ENCODE peak calls at places on chromosomes 12 and 14, in seven cellular contexts. One of them, this sample, is unnamed.

GRCh38 chr12:117439531-117440001 is 78.1 kb upstream of the NOS1 start:
- DNase-seq in GM12878: no peak
- DNase-seq in HepG2: no peak
- DNase-seq in H1: peak
- DNase-seq in A549: no peak
- DNase-seq in K562: no peak
- DNase-seq in IMR-90: no peak
- DNase-seq in this sample: no peak

GRCh38 chr14:99675381-99675835 is 8.7 kb upstream of the CYP46A1 start:
- DNase-seq in K562: no peak
- DNase-seq in IMR-90: no peak
- DNase-seq in GM12878: no peak
- DNase-seq in H1: no peak
- DNase-seq in HepG2: no peak
- DNase-seq in A549: no peak
- DNase-seq in this sample: no peak

GRCh38 chr12:69298133-69298532 is 50.0 kb upstream of the LYZ start:
- DNase-seq in H1: no peak
- DNase-seq in IMR-90: no peak
- DNase-seq in HepG2: no peak
- DNase-seq in K562: no peak
- DNase-seq in GM12878: no peak
- DNase-seq in A549: no peak
- DNase-seq in this sample: no peak

GRCh38 chr14:79670811-79671210 is 540.5 kb downstream of the DIO2 start:
- DNase-seq in GM12878: no peak
- DNase-seq in HepG2: no peak
- DNase-seq in K562: no peak
- DNase-seq in H1: no peak
- DNase-seq in IMR-90: no peak
- DNase-seq in A549: no peak
- DNase-seq in this sample: no peak

GRCh38 chr12:57716305-57716704 is 22.2 kb downstream of the AGAP2 start:
- DNase-seq in HepG2: no peak
- DNase-seq in IMR-90: no peak
- DNase-seq in GM12878: no peak
- DNase-seq in H1: peak
- DNase-seq in A549: no peak
- DNase-seq in K562: no peak
- DNase-seq in this sample: no peak

GRCh38 chr12:104360157-104360556 is 56.6 kb downstream of the EID3 start:
- DNase-seq in IMR-90: peak
- DNase-seq in K562: no peak
- DNase-seq in H1: no peak
- DNase-seq in GM12878: no peak
- DNase-seq in HepG2: no peak
- DNase-seq in A549: no peak
- DNase-seq in this sample: no peak

GRCh38 chr12:114457620-114458019 is 51.7 kb upstream of the TBX5 start:
- DNase-seq in IMR-90: no peak
- DNase-seq in K562: no peak
- DNase-seq in GM12878: no peak
- DNase-seq in H1: no peak
- DNase-seq in HepG2: no peak
- DNase-seq in A549: no peak
- DNase-seq in this sample: no peak

GRCh38 chr12:51023625-51024395 is 2.4 kb downstream of the SLC11A2 start:
- DNase-seq in GM12878: no peak
- DNase-seq in K562: no peak
- DNase-seq in IMR-90: peak
- DNase-seq in HepG2: peak
- DNase-seq in A549: no peak
- DNase-seq in H1: no peak
- DNase-seq in this sample: no peak

GRCh38 chr14:35558680-35559079 is 24.7 kb downstream of the INSM2 start:
- DNase-seq in A549: no peak
- DNase-seq in H1: no peak
- DNase-seq in K562: no peak
- DNase-seq in GM12878: no peak
- DNase-seq in HepG2: no peak
- DNase-seq in IMR-90: no peak
- DNase-seq in this sample: no peak

GRCh38 chr14:89117017-89117416 is 292.6 kb downstream of the TTC8 start:
- DNase-seq in GM12878: no peak
- DNase-seq in H1: no peak
- DNase-seq in HepG2: no peak
- DNase-seq in K562: no peak
- DNase-seq in IMR-90: no peak
- DNase-seq in A549: no peak
- DNase-seq in this sample: no peak

GRCh38 chr12:49946086-49946485 is 4.5 kb upstream of the AQP2 start:
- DNase-seq in A549: no peak
- DNase-seq in H1: no peak
- DNase-seq in K562: no peak
- DNase-seq in IMR-90: no peak
- DNase-seq in GM12878: no peak
- DNase-seq in HepG2: no peak
- DNase-seq in this sample: no peak

GRCh38 chr14:102320033-102320660 is 601 bp downstream of the ZNF839 start:
- DNase-seq in IMR-90: peak
- DNase-seq in HepG2: no peak
- DNase-seq in K562: peak
- DNase-seq in GM12878: no peak
- DNase-seq in H1: no peak
- DNase-seq in A549: peak
- DNase-seq in this sample: no peak

GRCh38 chr12:88428350-88428749 is 151.9 kb downstream of the KITLG start:
- DNase-seq in HepG2: no peak
- DNase-seq in H1: no peak
- DNase-seq in GM12878: no peak
- DNase-seq in A549: no peak
- DNase-seq in IMR-90: no peak
- DNase-seq in K562: no peak
- DNase-seq in this sample: no peak

GRCh38 chr14:105858676-105859025 is 332.3 kb downstream of the TMEM121 start:
- DNase-seq in IMR-90: no peak
- DNase-seq in HepG2: no peak
- DNase-seq in K562: no peak
- DNase-seq in H1: no peak
- DNase-seq in A549: no peak
- DNase-seq in GM12878: no peak
- DNase-seq in this sample: no peak

GRCh38 chr14:93787465-93788306 is 599 bp downstream of the PRIMA1 start:
- DNase-seq in HepG2: no peak
- DNase-seq in GM12878: no peak
- DNase-seq in K562: no peak
- DNase-seq in A549: no peak
- DNase-seq in IMR-90: no peak
- DNase-seq in H1: peak
- DNase-seq in this sample: no peak

GRCh38 chr14:105414456-105415371 is 4.9 kb upstream of the MTA1 start:
- DNase-seq in H1: peak
- DNase-seq in HepG2: peak
- DNase-seq in IMR-90: peak
- DNase-seq in GM12878: no peak
- DNase-seq in K562: peak
- DNase-seq in A549: peak
- DNase-seq in this sample: no peak

GRCh38 chr14:36657409-36658090 is 4.1 kb upstream of the PAX9 start:
- DNase-seq in GM12878: no peak
- DNase-seq in HepG2: no peak
- DNase-seq in H1: peak
- DNase-seq in K562: no peak
- DNase-seq in A549: no peak
- DNase-seq in IMR-90: no peak
- DNase-seq in this sample: no peak

GRCh38 chr12:69662764-69663163 is 36.3 kb downstream of the BEST3 start:
- DNase-seq in HepG2: no peak
- DNase-seq in H1: no peak
- DNase-seq in K562: no peak
- DNase-seq in A549: no peak
- DNase-seq in GM12878: no peak
- DNase-seq in IMR-90: no peak
- DNase-seq in this sample: no peak

GRCh38 chr12:95337176-95337575 is 119.6 kb downstream of the VEZT start:
- DNase-seq in HepG2: no peak
- DNase-seq in IMR-90: peak
- DNase-seq in K562: no peak
- DNase-seq in A549: no peak
- DNase-seq in GM12878: no peak
- DNase-seq in H1: no peak
- DNase-seq in this sample: no peak

GRCh38 chr12:24226745-24227350 is 277.4 kb upstream of the SOX5 start:
- DNase-seq in IMR-90: peak
- DNase-seq in K562: no peak
- DNase-seq in H1: no peak
- DNase-seq in A549: no peak
- DNase-seq in HepG2: peak
- DNase-seq in GM12878: no peak
- DNase-seq in this sample: no peak

GRCh38 chr14:32400480-32400879 is 71.4 kb downstream of the AKAP6 start:
- DNase-seq in GM12878: no peak
- DNase-seq in A549: no peak
- DNase-seq in K562: no peak
- DNase-seq in HepG2: no peak
- DNase-seq in IMR-90: peak
- DNase-seq in H1: no peak
- DNase-seq in this sample: no peak

GRCh38 chr14:91144425-91145145 is 30.7 kb downstream of the DGLUCY start:
- DNase-seq in HepG2: no peak
- DNase-seq in H1: no peak
- DNase-seq in A549: no peak
- DNase-seq in K562: no peak
- DNase-seq in IMR-90: peak
- DNase-seq in GM12878: no peak
- DNase-seq in this sample: no peak

GRCh38 chr14:65926504-65926903 is 514.0 kb downstream of the FUT8 start:
- DNase-seq in HepG2: no peak
- DNase-seq in IMR-90: no peak
- DNase-seq in H1: no peak
- DNase-seq in K562: no peak
- DNase-seq in A549: no peak
- DNase-seq in GM12878: no peak
- DNase-seq in this sample: no peak

GRCh38 chr14:57179273-57179672 is 89.4 kb downstream of the EXOC5 start:
- DNase-seq in GM12878: no peak
- DNase-seq in H1: no peak
- DNase-seq in K562: no peak
- DNase-seq in HepG2: no peak
- DNase-seq in A549: no peak
- DNase-seq in IMR-90: no peak
- DNase-seq in this sample: no peak

GRCh38 chr14:57182760-57183503 is 85.8 kb downstream of the EXOC5 start:
- DNase-seq in H1: no peak
- DNase-seq in A549: no peak
- DNase-seq in IMR-90: peak
- DNase-seq in GM12878: no peak
- DNase-seq in HepG2: peak
- DNase-seq in K562: peak
- DNase-seq in this sample: peak
- TF ChIP-seq CEBPB in H1: no peak
- TF ChIP-seq CEBPB in A549: no peak
- TF ChIP-seq CEBPB in IMR-90: no peak
- TF ChIP-seq CEBPB in GM12878: no peak
- TF ChIP-seq CEBPB in HepG2: no peak
- TF ChIP-seq CEBPB in K562: no peak
- TF ChIP-seq CEBPB in this sample: no peak

DNA sequence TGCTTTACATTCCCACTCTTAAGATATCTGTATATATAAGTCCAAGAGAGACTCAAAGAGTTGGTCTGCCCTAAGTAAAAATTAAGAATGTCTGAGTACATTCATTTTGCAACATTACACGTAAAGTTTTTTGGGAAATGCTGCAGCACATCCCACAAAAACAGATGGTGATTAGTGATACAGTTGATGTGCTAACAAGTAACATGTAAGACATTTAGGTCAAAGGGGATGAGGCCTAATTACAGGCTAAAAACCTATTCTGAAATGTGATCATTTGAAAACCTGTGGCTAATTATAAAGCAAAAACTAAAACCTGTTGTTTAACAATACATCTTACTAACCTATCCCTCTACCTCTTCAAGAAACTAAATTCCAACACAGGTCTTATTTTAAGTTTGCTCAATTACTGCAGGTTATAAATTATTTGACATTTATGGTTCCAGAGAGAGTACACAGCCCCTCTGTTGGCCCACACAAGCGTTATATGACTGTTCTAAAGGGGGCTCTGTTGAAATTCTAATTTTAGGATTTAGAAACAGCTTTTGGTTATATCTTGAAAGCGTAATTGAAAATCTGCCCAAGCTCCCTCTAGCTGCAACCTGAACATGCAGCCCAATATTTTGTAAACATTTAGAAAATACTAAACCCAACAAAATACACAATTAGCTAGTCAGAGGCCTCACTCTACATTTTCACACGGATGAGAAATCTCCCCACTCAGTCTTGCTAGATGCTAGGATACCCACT is 42.9 kb downstream of the BRAP start:
- DNase-seq in GM12878: no peak
- DNase-seq in IMR-90: no peak
- DNase-seq in K562: peak
- DNase-seq in HepG2: no peak
- DNase-seq in A549: no peak
- DNase-seq in H1: no peak
- DNase-seq in this sample: no peak
- TF ChIP-seq CTCF in GM12878: no peak
- TF ChIP-seq CTCF in IMR-90: peak
- TF ChIP-seq CTCF in K562: no peak
- TF ChIP-seq CTCF in HepG2: no peak
- TF ChIP-seq CTCF in A549: no peak
- TF ChIP-seq CTCF in H1: no peak
- TF ChIP-seq CTCF in this sample: no peak

GRCh38 chr14:20989464-20989786 is 355 bp upstream of the METTL17 start:
- DNase-seq in GM12878: no peak
- DNase-seq in A549: no peak
- DNase-seq in IMR-90: no peak
- DNase-seq in HepG2: no peak
- DNase-seq in H1: no peak
- DNase-seq in K562: peak
- DNase-seq in this sample: no peak
- TF ChIP-seq POLR2A in GM12878: no peak
- TF ChIP-seq POLR2A in A549: no peak
- TF ChIP-seq POLR2A in IMR-90: peak
- TF ChIP-seq POLR2A in HepG2: no peak
- TF ChIP-seq POLR2A in H1: no peak
- TF ChIP-seq POLR2A in K562: no peak
- TF ChIP-seq POLR2A in this sample: no peak

DNA sequence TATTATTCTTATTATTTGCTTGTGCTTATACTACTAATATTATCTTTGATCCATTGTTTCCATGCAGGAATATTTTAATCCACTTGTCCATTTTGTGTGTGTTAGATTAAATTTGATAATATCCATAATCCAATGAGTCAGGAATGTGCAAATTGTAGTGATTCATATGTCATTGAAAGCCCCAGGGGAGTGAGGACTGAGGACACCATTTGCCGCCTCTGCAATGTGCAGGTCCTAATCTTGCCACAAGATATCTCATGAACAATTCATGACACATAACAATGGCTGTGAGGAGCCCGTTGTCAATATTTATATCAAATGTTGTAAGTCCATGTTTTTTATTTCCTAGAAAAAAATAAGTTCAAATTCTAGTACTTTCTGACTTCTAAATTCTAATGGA is 250.5 kb downstream of the ZFP36L1 start:
- DNase-seq in A549: no peak
- DNase-seq in GM12878: no peak
- DNase-seq in K562: no peak
- DNase-seq in H1: no peak
- DNase-seq in HepG2: no peak
- DNase-seq in IMR-90: no peak
- DNase-seq in this sample: no peak
- TF ChIP-seq CEBPB in A549: no peak
- TF ChIP-seq CEBPB in GM12878: no peak
- TF ChIP-seq CEBPB in K562: no peak
- TF ChIP-seq CEBPB in H1: no peak
- TF ChIP-seq CEBPB in HepG2: no peak
- TF ChIP-seq CEBPB in IMR-90: no peak
- TF ChIP-seq CEBPB in this sample: no peak

This sample was measured in HCT116.